ENCODE peak calls at places on chromosomes 12 and 14, in seven cellular contexts. M, Z, T, E, I, S and N are unnamed samples.

GRCh38 chr14:74190910-74191575 is 48.2 kb upstream of the VSX2 start:
- DNase-seq in E (no peak), I (no peak), T (no peak), M (no peak), S (no peak), Z (no peak), N (no peak)

GRCh38 chr12:53674977-53675700 is 744 bp downstream of the ATP5MC2 start:
- DNase-seq in T (no peak), I (no peak), E (no peak), M (no peak), Z (no peak), S (no peak), N (peak)

GRCh38 chr12:132711169-132711843 is 664 bp downstream of the PGAM5 start:
- DNase-seq in T (no peak), M (no peak), I (no peak), Z (peak), E (no peak), S (no peak), N (peak)

GRCh38 chr12:56601503-56601902 is 28.6 kb downstream of the BAZ2A start:
- DNase-seq in S (no peak), M (no peak), I (no peak), Z (peak), E (no peak), T (peak), N (peak)

GRCh38 chr14:98952595-98953325 is 319.2 kb downstream of the BCL11B start:
- DNase-seq in Z (no peak), M (peak), S (no peak), T (no peak), I (no peak), E (no peak), N (no peak)

GRCh38 chr12:108310489-108310888 is 28.6 kb downstream of the CMKLR1 start:
- DNase-seq in S (no peak), M (no peak), E (no peak), T (peak), Z (peak), I (no peak), N (no peak)

GRCh38 chr14:32468955-32469354 is 139.9 kb downstream of the AKAP6 start:
- DNase-seq in Z (no peak), I (peak), M (no peak), T (no peak), E (no peak), S (no peak), N (peak)

GRCh38 chr12:3527736-3528135 is 36.7 kb downstream of the PRMT8 start:
- DNase-seq in E (no peak), Z (no peak), I (no peak), T (no peak), M (no peak), S (no peak), N (no peak)

GRCh38 chr12:75848961-75849360 is 182.6 kb downstream of the PHLDA1 start:
- DNase-seq in S (no peak), M (no peak), Z (no peak), E (no peak), I (no peak), T (no peak), N (no peak)

GRCh38 chr14:32469388-32470160 is 140.5 kb downstream of the AKAP6 start:
- DNase-seq in Z (no peak), T (peak), S (no peak), M (peak), I (peak), E (no peak), N (peak)

GRCh38 chr12:117352260-117352659 is 9.2 kb downstream of the NOS1 start:
- DNase-seq in I (no peak), M (no peak), Z (no peak), S (no peak), T (no peak), E (no peak), N (no peak)

DNA sequence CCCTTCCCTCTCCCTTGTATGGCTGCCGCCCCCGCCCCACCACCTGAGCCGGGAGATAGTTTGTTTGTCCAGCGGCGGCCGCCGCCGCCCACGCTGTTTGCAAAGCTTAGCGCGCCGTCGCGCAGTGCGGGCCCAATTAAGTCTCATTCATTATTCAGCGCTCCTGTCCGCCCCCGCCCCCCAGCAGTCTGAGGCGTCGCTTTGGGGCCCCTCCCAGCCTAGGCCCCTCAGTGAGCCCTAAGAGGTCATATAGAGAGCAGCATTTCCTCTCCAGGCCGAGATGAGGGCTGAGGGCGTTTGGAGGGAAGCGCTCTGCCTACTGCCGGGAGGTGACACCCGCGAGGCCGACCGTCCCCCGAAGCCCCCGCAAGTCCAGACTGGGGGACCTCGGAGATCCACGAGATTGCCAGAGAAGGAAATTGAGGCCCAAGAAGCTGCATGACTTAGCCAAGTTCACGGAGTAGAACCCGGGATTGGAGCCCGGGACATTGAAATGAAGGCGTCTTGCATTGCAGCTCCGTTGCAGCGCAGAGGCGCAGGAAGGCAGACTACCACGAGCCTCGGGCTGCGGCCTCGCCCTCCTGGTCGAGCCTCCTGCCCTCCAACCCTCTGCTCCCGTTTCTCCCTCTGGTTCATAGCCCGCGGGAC is at the start of gene DNAJC22:
- DNase-seq in M (no peak), T (peak), E (no peak), I (no peak), Z (no peak), S (no peak), N (no peak)
- H3K27ac ChIP-seq in M (peak), T (no peak), E (no peak), I (no peak), Z (no peak), S (no peak), N (no peak)

GRCh38 chr14:93936926-93937325 is 9.8 kb downstream of the FAM181A start:
- DNase-seq in T (no peak), S (no peak), E (no peak), I (no peak), Z (no peak), M (no peak), N (no peak)
- TF ChIP-seq MAX in T (no peak), S (no peak), E (no peak), I (no peak), Z (no peak), M (no peak), N (no peak)

DNA sequence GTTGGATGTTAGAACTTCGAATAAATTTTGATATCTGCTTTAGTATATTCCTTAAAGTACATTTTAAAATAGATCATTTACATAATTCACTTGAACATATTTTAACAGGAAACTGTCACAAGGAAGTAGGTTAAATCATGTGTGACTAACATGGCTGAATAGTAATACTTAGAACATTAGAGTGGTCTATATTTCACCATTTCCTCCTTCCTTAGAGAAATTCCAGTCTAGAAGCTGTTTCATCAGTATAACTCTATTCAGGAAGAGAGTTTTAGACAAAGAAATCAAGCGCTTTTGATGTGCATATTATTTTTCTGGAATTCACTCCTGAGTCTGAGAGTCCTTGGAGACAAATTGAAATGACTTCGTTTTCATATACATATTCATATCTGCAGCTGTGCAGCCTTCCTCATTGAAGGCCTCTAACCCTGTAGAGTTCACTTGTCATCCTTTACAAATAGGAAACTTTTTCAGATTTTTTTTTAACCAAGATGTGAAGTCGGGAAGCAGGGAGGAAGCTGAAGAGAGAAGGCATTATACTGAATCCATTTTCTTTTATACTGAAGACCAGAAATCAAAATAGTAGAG is 28.4 kb downstream of the IRAK3 start:
- DNase-seq in I (no peak), S (no peak), Z (no peak), M (no peak), T (no peak), E (no peak), N (peak)
- TF ChIP-seq POLR2AphosphoS5 in I (no peak), S (no peak), Z (no peak), M (no peak), T (no peak), E (no peak), N (no peak)

GRCh38 chr14:87305345-87305744 is 687.6 kb downstream of the GALC start:
- DNase-seq in T (no peak), S (no peak), M (no peak), E (no peak), I (no peak), Z (no peak), N (no peak)
- H3K27ac ChIP-seq in T (no peak), S (no peak), M (no peak), E (no peak), I (no peak), Z (no peak), N (no peak)